ENCODE peak calls at places on chromosomes 16 and 17, in four cellular contexts. Q is A549, V is K562, K is GM12878. W is an unnamed sample.

GRCh38 chr16:48535831-48536599 is 74.0 kb downstream of the N4BP1 start:
- DNase-seq in K (peak; percentile 72), V (no peak), Q (no peak), W (peak; percentile 21)

GRCh38 chr16:86963600-86964575 is 353.3 kb downstream of the C16orf95 start:
- DNase-seq in V (no peak), Q (no peak), K (no peak), W (no peak)

GRCh38 chr16:88649195-88649923 is 1.5 kb downstream of the CYBA start:
- DNase-seq in V (no peak), Q (no peak), K (no peak), W (peak; percentile 68)

GRCh38 chr16:87098361-87098760 is 218.8 kb downstream of the C16orf95 start:
- DNase-seq in V (no peak), Q (no peak), K (no peak), W (no peak)

GRCh38 chr16:78147846-78148535 is 48.5 kb downstream of the WWOX start:
- DNase-seq in K (no peak), V (no peak), Q (no peak), W (no peak)

GRCh38 chr16:86091976-86092375 is 193.0 kb downstream of the IRF8 start:
- DNase-seq in Q (no peak), V (no peak), K (no peak), W (no peak)

GRCh38 chr17:50060951-50061712 is 5.2 kb downstream of the ITGA3 start:
- DNase-seq in V (no peak), K (no peak), Q (no peak), W (no peak)

GRCh38 chr16:68079616-68080344 is 5.4 kb upstream of the NFATC3 start:
- DNase-seq in K (no peak), V (peak; percentile 90), Q (no peak), W (peak; percentile 97)

GRCh38 chr16:22732959-22733358 is 81.0 kb upstream of the HS3ST2 start:
- DNase-seq in Q (no peak), K (no peak), V (no peak), W (no peak)

GRCh38 chr16:29148867-29149272 is 164.0 kb downstream of the LAT start:
- DNase-seq in V (no peak), K (no peak), Q (no peak), W (no peak)

GRCh38 chr16:56225013-56225742 is 33.9 kb downstream of the GNAO1 start:
- DNase-seq in Q (no peak), K (no peak), V (no peak), W (no peak)

GRCh38 chr17:48835971-48836370 is 5.1 kb downstream of the CALCOCO2 start:
- DNase-seq in K (no peak), Q (no peak), V (no peak), W (no peak)

GRCh38 chr16:813204-813915 is 12.8 kb upstream of the GNG13 start:
- DNase-seq in V (peak; percentile 84), Q (peak; percentile 63), K (no peak), W (peak; percentile 12)

GRCh38 chr17:19364699-19365498 is 2.4 kb upstream of the B9D1 start:
- DNase-seq in Q (no peak), V (no peak), K (no peak), W (peak; percentile 70)

GRCh38 chr17:41415411-41415810 is 9.0 kb downstream of the KRT37 start:
- DNase-seq in K (no peak), V (no peak), Q (no peak), W (no peak)

GRCh38 chr17:68777856-68778694 is 176.9 kb upstream of the FAM20A start:
- DNase-seq in Q (no peak), V (no peak), K (no peak), W (peak; percentile 81)

GRCh38 chr17:69424287-69425041 is 10.0 kb downstream of the MAP2K6 start:
- DNase-seq in V (no peak), Q (no peak), K (no peak), W (no peak)

GRCh38 chr16:66273644-66274334 is 92.7 kb upstream of the CDH5 start:
- DNase-seq in V (no peak), K (no peak), Q (no peak), W (no peak)

GRCh38 chr16:88686439-88687253 is at the start of gene SNAI3:
- DNase-seq in K (no peak), Q (peak; percentile 89), V (peak; percentile 98), W (peak; percentile 76)

GRCh38 chr16:88784074-88784855 is 755 bp downstream of the PIEZO1 start:
- DNase-seq in K (no peak), V (peak; percentile 76), Q (peak; percentile 83), W (peak; percentile 75)

GRCh38 chr17:41444186-41444585 is 3.4 kb upstream of the KRT38 start:
- DNase-seq in V (no peak), Q (no peak), K (no peak), W (no peak)

GRCh38 chr16:12763517-12763916 is 40.2 kb downstream of the CPPED1 start:
- DNase-seq in K (no peak), V (no peak), Q (no peak), W (peak; percentile 65)

GRCh38 chr17:15490634-15491261 is 23.3 kb upstream of the CDRT4 start:
- DNase-seq in V (peak; percentile 83), Q (no peak), K (no peak), W (no peak)

GRCh38 chr17:39235555-39236221 is 9.9 kb upstream of the STAC2 start:
- DNase-seq in K (peak; percentile 24), Q (peak; percentile 92), V (peak; percentile 83), W (peak; percentile 60)

GRCh38 chr17:39740357-39741111 is 2.8 kb downstream of the GRB7 start:
- DNase-seq in Q (peak; percentile 60), K (no peak), V (peak; percentile 71), W (peak; percentile 90)

GRCh38 chr16:76573281-76573680 is 296.1 kb downstream of the CNTNAP4 start:
- DNase-seq in Q (no peak), V (no peak), K (no peak), W (no peak)

GRCh38 chr16:87127061-87127765 is 190.0 kb downstream of the C16orf95 start:
- DNase-seq in Q (no peak), V (no peak), K (no peak), W (no peak)

GRCh38 chr17:520447-521167 is 168.0 kb upstream of the RPH3AL start:
- DNase-seq in Q (no peak), V (no peak), K (no peak), W (no peak)

GRCh38 chr16:65315004-65315398 is 193.1 kb upstream of the CDH11 start:
- DNase-seq in K (no peak), V (no peak), Q (no peak), W (no peak)

GRCh38 chr17:74680941-74681340 is 31.8 kb downstream of the CD300LF start:
- DNase-seq in V (no peak), K (no peak), Q (no peak), W (no peak)

GRCh38 chr16:57600952-57601580 is 27.4 kb upstream of the ADGRG1 start:
- DNase-seq in Q (no peak), V (no peak), K (no peak), W (no peak)

GRCh38 chr17:7932949-7933348 is 943 bp downstream of the CNTROB start:
- DNase-seq in K (no peak), Q (peak; percentile 90), V (peak; percentile 69), W (peak; percentile 21)

GRCh38 chr16:72934661-72935403 is 113.1 kb downstream of the ZFHX3 start:
- DNase-seq in V (no peak), K (no peak), Q (no peak), W (no peak)

GRCh38 chr16:85329999-85330693 is 217.9 kb upstream of the CIBAR2 start:
- DNase-seq in K (no peak), V (no peak), Q (no peak), W (no peak)

GRCh38 chr16:85986931-85987749 is 88.2 kb downstream of the IRF8 start:
- DNase-seq in V (no peak), Q (no peak), K (no peak), W (peak; percentile 12)

GRCh38 chr17:83082435-83082834 is 3.0 kb downstream of the METRNL start:
- DNase-seq in V (no peak), K (no peak), Q (no peak), W (no peak)
- H3K4me3 ChIP-seq in V (no peak overlapping the region), K (no peak overlapping the region), Q (no peak overlapping the region), W (no peak overlapping the region)

GRCh38 chr17:21002309-21003006 is 40.4 kb downstream of the USP22 start:
- DNase-seq in K (no peak), V (no peak), Q (no peak), W (no peak)

GRCh38 chr17:21001111-21001812 is 41.5 kb downstream of the USP22 start:
- DNase-seq in K (no peak), Q (no peak), V (no peak), W (no peak)

GRCh38 chr17:21004016-21004930 is 38.5 kb downstream of the USP22 start:
- DNase-seq in K (no peak), V (no peak), Q (no peak), W (no peak)

GRCh38 chr17:21001813-21002221 is 41.0 kb downstream of the USP22 start:
- DNase-seq in V (no peak), K (no peak), Q (no peak), W (no peak)

DNA sequence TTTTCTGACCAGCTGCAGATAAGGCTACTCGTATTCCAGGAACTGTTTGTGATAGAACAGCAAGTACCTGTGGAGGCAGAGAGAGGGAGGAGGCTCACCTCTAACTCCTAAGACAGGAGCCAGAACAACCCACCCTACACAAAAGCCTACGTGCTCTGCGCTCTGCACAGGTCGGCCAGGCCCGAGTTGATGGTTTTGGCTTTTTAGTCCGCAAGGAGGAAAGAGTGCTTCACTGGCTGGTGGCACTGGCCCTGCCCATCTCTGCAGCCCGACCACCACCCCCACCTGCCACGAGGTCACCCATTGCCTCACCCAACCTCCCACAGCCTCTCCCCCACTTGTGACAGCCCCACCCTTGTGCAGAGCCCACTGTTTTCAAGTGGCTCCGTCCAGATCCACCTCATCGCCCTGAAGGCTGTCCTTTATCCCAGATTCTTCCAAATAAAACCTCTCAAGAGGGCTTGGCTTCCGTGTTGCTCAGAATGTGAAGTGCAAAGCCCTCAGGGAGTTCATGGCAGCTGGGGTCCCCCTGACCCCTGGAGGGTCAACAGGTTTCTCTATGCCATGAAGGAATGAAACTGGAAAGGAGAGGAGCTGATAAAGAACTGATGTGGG is 39.7 kb downstream of the USP22 start:
- DNase-seq in V (no peak), K (no peak), Q (no peak), W (no peak)
- TF ChIP-seq CHD4 in V (no peak), K (no peak), Q (no peak), W (no peak)

GRCh38 chr17:10033982-10034381 is 128.9 kb upstream of the RCVRN start:
- DNase-seq in K (no peak), Q (no peak), V (no peak), W (no peak)
- H3K4me3 ChIP-seq in K (peak overlapping the region; percentile 11), Q (no peak overlapping the region), V (no peak overlapping the region), W (no peak overlapping the region)

GRCh38 chr16:14369734-14370598 is 260.1 kb downstream of the PARN start:
- DNase-seq in V (no peak), Q (no peak), K (no peak), W (no peak)
- TF ChIP-seq CHD4 in V (no peak), Q (no peak), K (no peak), W (no peak)

DNA sequence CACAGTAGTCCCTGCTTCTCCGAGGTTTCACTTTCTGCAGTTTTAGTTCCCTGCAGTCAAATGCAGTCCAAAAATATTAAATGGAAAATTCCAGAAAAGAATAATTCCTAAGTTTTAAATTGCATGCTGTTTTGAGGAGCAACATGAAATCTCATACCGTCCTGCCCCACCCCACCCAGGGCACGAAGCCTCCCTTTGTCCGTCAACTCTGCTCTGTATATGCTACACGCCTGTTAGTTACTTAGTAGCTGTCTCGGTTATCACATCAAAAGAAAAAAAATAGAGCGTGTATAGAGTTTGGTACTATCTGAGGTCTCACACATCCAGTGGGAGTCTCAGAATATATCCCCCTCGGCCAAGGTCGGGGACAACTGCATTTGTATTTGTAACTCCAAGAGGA is 129.4 kb upstream of the NOL11 start:
- DNase-seq in K (no peak), Q (no peak), V (no peak), W (no peak)
- H3K4me3 ChIP-seq in K (no peak overlapping the region), Q (no peak overlapping the region), V (no peak overlapping the region), W (no peak overlapping the region)

W was measured in HepG2.